ENCODE peak calls at places on chromosomes 5 and 9, in nine cellular contexts. One of them, this sample, is unnamed. For H3K27me3 and H3K36me3, the result is how much of the 10 kb centered on the place peaks cover.

GRCh38 chr9:133770076-133770777 is 32.1 kb upstream of the SARDH start:
- DNase-seq in psoas muscle: peak
- DNase-seq in IMR-90: no peak
- DNase-seq in SK-N-SH: no peak
- DNase-seq in mesendoderm: no peak
- DNase-seq in sigmoid colon: peak
- DNase-seq in neural progenitor cell: no peak
- DNase-seq in endodermal cell: peak
- DNase-seq in endothelial cell of umbilical vein: no peak
- DNase-seq in this sample: peak

GRCh38 chr9:70066874-70067273 is 23.2 kb downstream of the MAMDC2 start:
- DNase-seq in psoas muscle: no peak
- DNase-seq in IMR-90: no peak
- DNase-seq in SK-N-SH: no peak
- DNase-seq in mesendoderm: no peak
- DNase-seq in sigmoid colon: no peak
- DNase-seq in neural progenitor cell: no peak
- DNase-seq in endodermal cell: no peak
- DNase-seq in endothelial cell of umbilical vein: no peak
- DNase-seq in this sample: no peak

GRCh38 chr5:39475055-39475454 is 50.3 kb upstream of the DAB2 start:
- DNase-seq in psoas muscle: no peak
- DNase-seq in IMR-90: no peak
- DNase-seq in SK-N-SH: no peak
- DNase-seq in mesendoderm: no peak
- DNase-seq in sigmoid colon: no peak
- DNase-seq in neural progenitor cell: no peak
- DNase-seq in endodermal cell: no peak
- DNase-seq in endothelial cell of umbilical vein: no peak
- DNase-seq in this sample: no peak

GRCh38 chr5:109034276-109034675 is 286.6 kb downstream of the FER start:
- DNase-seq in psoas muscle: no peak
- DNase-seq in IMR-90: no peak
- DNase-seq in SK-N-SH: no peak
- DNase-seq in mesendoderm: no peak
- DNase-seq in sigmoid colon: no peak
- DNase-seq in neural progenitor cell: peak
- DNase-seq in endodermal cell: no peak
- DNase-seq in endothelial cell of umbilical vein: no peak
- DNase-seq in this sample: no peak

GRCh38 chr5:119578937-119579336 is 50.4 kb upstream of the FAM170A start:
- DNase-seq in psoas muscle: no peak
- DNase-seq in IMR-90: peak
- DNase-seq in SK-N-SH: no peak
- DNase-seq in mesendoderm: peak
- DNase-seq in sigmoid colon: no peak
- DNase-seq in neural progenitor cell: peak
- DNase-seq in endodermal cell: peak
- DNase-seq in endothelial cell of umbilical vein: peak
- DNase-seq in this sample: peak

GRCh38 chr9:137487454-137488329 is 28.6 kb upstream of the NSMF start:
- DNase-seq in psoas muscle: no peak
- DNase-seq in IMR-90: no peak
- DNase-seq in SK-N-SH: peak
- DNase-seq in mesendoderm: no peak
- DNase-seq in sigmoid colon: peak
- DNase-seq in neural progenitor cell: no peak
- DNase-seq in endodermal cell: no peak
- DNase-seq in endothelial cell of umbilical vein: no peak
- DNase-seq in this sample: peak

GRCh38 chr9:99465231-99465891 is 243.3 kb downstream of the SEC61B start:
- DNase-seq in psoas muscle: no peak
- DNase-seq in IMR-90: no peak
- DNase-seq in SK-N-SH: peak
- DNase-seq in mesendoderm: no peak
- DNase-seq in sigmoid colon: no peak
- DNase-seq in neural progenitor cell: peak
- DNase-seq in endodermal cell: no peak
- DNase-seq in endothelial cell of umbilical vein: no peak
- DNase-seq in this sample: no peak

GRCh38 chr9:4902135-4902475 is 83.0 kb upstream of the JAK2 start:
- DNase-seq in psoas muscle: no peak
- DNase-seq in IMR-90: no peak
- DNase-seq in SK-N-SH: no peak
- DNase-seq in mesendoderm: no peak
- DNase-seq in sigmoid colon: no peak
- DNase-seq in neural progenitor cell: no peak
- DNase-seq in endodermal cell: no peak
- DNase-seq in endothelial cell of umbilical vein: no peak
- DNase-seq in this sample: no peak

GRCh38 chr5:60959156-60959555 is 14.2 kb downstream of the NDUFAF2 start:
- DNase-seq in psoas muscle: no peak
- DNase-seq in IMR-90: peak
- DNase-seq in SK-N-SH: peak
- DNase-seq in mesendoderm: no peak
- DNase-seq in sigmoid colon: no peak
- DNase-seq in neural progenitor cell: no peak
- DNase-seq in endodermal cell: no peak
- DNase-seq in endothelial cell of umbilical vein: peak
- DNase-seq in this sample: no peak

GRCh38 chr9:122816163-122816867 is 12.1 kb downstream of the PDCL start:
- DNase-seq in psoas muscle: peak
- DNase-seq in IMR-90: no peak
- DNase-seq in SK-N-SH: no peak
- DNase-seq in mesendoderm: no peak
- DNase-seq in sigmoid colon: no peak
- DNase-seq in neural progenitor cell: no peak
- DNase-seq in endodermal cell: no peak
- DNase-seq in endothelial cell of umbilical vein: peak
- DNase-seq in this sample: no peak

GRCh38 chr5:180467028-180467427 is 27.2 kb upstream of the CNOT6 start:
- DNase-seq in psoas muscle: peak
- DNase-seq in IMR-90: no peak
- DNase-seq in SK-N-SH: no peak
- DNase-seq in mesendoderm: no peak
- DNase-seq in sigmoid colon: no peak
- DNase-seq in neural progenitor cell: no peak
- DNase-seq in endodermal cell: no peak
- DNase-seq in endothelial cell of umbilical vein: no peak
- DNase-seq in this sample: peak

GRCh38 chr5:55418994-55419991 is 111.5 kb downstream of the MTREX start:
- DNase-seq in psoas muscle: no peak
- DNase-seq in IMR-90: peak
- DNase-seq in SK-N-SH: no peak
- DNase-seq in mesendoderm: peak
- DNase-seq in sigmoid colon: no peak
- DNase-seq in neural progenitor cell: no peak
- DNase-seq in endodermal cell: no peak
- DNase-seq in endothelial cell of umbilical vein: no peak
- DNase-seq in this sample: no peak

GRCh38 chr9:107016383-107016782 is 153.4 kb downstream of the ZNF462 start:
- DNase-seq in psoas muscle: no peak
- DNase-seq in IMR-90: no peak
- DNase-seq in SK-N-SH: no peak
- DNase-seq in mesendoderm: no peak
- DNase-seq in sigmoid colon: no peak
- DNase-seq in neural progenitor cell: no peak
- DNase-seq in endodermal cell: no peak
- DNase-seq in endothelial cell of umbilical vein: no peak
- DNase-seq in this sample: no peak

GRCh38 chr5:133252133-133252480 is 200.3 kb downstream of the HSPA4 start:
- DNase-seq in psoas muscle: no peak
- DNase-seq in IMR-90: no peak
- DNase-seq in SK-N-SH: no peak
- DNase-seq in mesendoderm: no peak
- DNase-seq in sigmoid colon: no peak
- DNase-seq in neural progenitor cell: peak
- DNase-seq in endodermal cell: no peak
- DNase-seq in endothelial cell of umbilical vein: no peak
- DNase-seq in this sample: peak

GRCh38 chr5:133247881-133248642 is 196.2 kb downstream of the HSPA4 start:
- DNase-seq in psoas muscle: peak
- DNase-seq in IMR-90: peak
- DNase-seq in SK-N-SH: peak
- DNase-seq in mesendoderm: peak
- DNase-seq in sigmoid colon: no peak
- DNase-seq in neural progenitor cell: peak
- DNase-seq in endodermal cell: peak
- DNase-seq in endothelial cell of umbilical vein: peak
- DNase-seq in this sample: peak

GRCh38 chr5:133251296-133252132 is 199.7 kb downstream of the HSPA4 start:
- DNase-seq in psoas muscle: no peak
- DNase-seq in IMR-90: no peak
- DNase-seq in SK-N-SH: no peak
- DNase-seq in mesendoderm: no peak
- DNase-seq in sigmoid colon: no peak
- DNase-seq in neural progenitor cell: no peak
- DNase-seq in endodermal cell: no peak
- DNase-seq in endothelial cell of umbilical vein: no peak
- DNase-seq in this sample: no peak

GRCh38 chr5:133249593-133249992 is 197.8 kb downstream of the HSPA4 start:
- DNase-seq in psoas muscle: no peak
- DNase-seq in IMR-90: no peak
- DNase-seq in SK-N-SH: no peak
- DNase-seq in mesendoderm: no peak
- DNase-seq in sigmoid colon: no peak
- DNase-seq in neural progenitor cell: no peak
- DNase-seq in endodermal cell: no peak
- DNase-seq in endothelial cell of umbilical vein: no peak
- DNase-seq in this sample: no peak

DNA sequence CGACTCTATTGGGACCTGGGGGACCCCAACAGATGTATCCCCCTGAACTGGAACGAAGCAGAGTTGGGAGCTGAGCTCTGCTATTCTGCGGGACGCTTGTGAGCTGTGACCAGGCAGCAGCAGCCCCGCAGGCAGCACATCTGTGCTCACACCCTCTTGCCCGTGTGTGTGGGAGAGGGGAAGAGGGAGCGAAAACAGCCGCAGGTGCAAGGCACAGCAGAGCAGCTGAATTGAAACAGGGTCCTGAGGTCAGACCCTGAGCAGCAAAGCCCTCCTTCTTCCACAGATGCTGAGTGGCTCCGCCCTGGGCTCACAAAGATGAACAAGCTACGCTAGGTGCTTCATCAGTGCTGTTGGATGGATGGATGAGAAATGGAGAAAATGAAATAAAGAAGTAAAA is 198.7 kb downstream of the HSPA4 start:
- DNase-seq in psoas muscle: no peak
- DNase-seq in IMR-90: no peak
- DNase-seq in SK-N-SH: no peak
- DNase-seq in mesendoderm: no peak
- DNase-seq in sigmoid colon: no peak
- DNase-seq in neural progenitor cell: no peak
- DNase-seq in endodermal cell: no peak
- DNase-seq in endothelial cell of umbilical vein: no peak
- DNase-seq in this sample: no peak
- H3K4me3 ChIP-seq in psoas muscle: no peak
- H3K4me3 ChIP-seq in IMR-90: no peak
- H3K4me3 ChIP-seq in SK-N-SH: no peak
- H3K4me3 ChIP-seq in mesendoderm: no peak
- H3K4me3 ChIP-seq in sigmoid colon: no peak
- H3K4me3 ChIP-seq in neural progenitor cell: no peak
- H3K4me3 ChIP-seq in endodermal cell: no peak
- H3K4me3 ChIP-seq in endothelial cell of umbilical vein: no peak
- H3K4me3 ChIP-seq in this sample: no peak

DNA sequence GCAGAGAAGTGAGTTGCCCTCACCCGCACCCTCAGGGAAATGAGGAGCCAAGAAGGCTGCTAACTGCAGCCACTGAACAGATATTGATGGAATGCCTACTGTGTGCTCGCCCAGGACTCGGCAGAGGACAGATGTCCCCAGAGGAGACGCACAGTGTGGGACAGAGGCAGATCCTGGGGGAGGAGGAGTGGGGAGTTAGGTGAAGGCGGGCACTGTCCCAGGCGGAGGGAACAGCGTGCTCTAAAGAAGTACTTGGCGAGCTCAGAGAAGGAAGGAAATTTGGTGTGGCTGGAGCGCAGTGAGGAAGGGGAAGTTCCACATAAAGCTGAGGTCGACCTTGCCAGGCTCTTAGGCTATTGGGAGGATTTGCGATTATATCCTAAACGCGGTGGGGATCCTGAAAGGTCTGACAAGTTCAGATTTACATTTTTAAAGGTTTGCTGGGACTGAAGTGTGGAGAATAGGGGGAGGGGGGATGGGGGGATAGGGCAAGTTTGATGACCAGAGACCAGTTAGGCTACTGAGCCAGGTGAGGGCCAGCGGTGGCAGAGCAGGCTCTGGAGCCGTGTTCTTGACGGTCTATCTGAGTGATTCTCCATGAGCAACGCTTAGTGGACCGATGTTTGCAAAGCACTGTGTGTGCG is 23.6 kb upstream of the CERCAM start:
- DNase-seq in psoas muscle: no peak
- DNase-seq in IMR-90: no peak
- DNase-seq in SK-N-SH: no peak
- DNase-seq in mesendoderm: no peak
- DNase-seq in sigmoid colon: no peak
- DNase-seq in neural progenitor cell: peak
- DNase-seq in endodermal cell: peak
- DNase-seq in endothelial cell of umbilical vein: peak
- DNase-seq in this sample: peak
- H3K27me3 ChIP-seq in psoas muscle: under half
- H3K27me3 ChIP-seq in IMR-90: under half
- H3K27me3 ChIP-seq in SK-N-SH: under half
- H3K27me3 ChIP-seq in mesendoderm: under half
- H3K27me3 ChIP-seq in sigmoid colon: under half
- H3K27me3 ChIP-seq in neural progenitor cell: half or more
- H3K27me3 ChIP-seq in endodermal cell: half or more
- H3K27me3 ChIP-seq in endothelial cell of umbilical vein: under half
- H3K27me3 ChIP-seq in this sample: half or more

GRCh38 chr5:76637490-76637889 is 14.3 kb upstream of the F2RL2 start:
- DNase-seq in psoas muscle: no peak
- DNase-seq in IMR-90: no peak
- DNase-seq in SK-N-SH: no peak
- DNase-seq in mesendoderm: no peak
- DNase-seq in sigmoid colon: no peak
- DNase-seq in neural progenitor cell: no peak
- DNase-seq in endodermal cell: no peak
- DNase-seq in endothelial cell of umbilical vein: no peak
- DNase-seq in this sample: no peak
- H3K36me3 ChIP-seq in psoas muscle: under half
- H3K36me3 ChIP-seq in IMR-90: under half
- H3K36me3 ChIP-seq in SK-N-SH: under half
- H3K36me3 ChIP-seq in mesendoderm: under half
- H3K36me3 ChIP-seq in sigmoid colon: under half
- H3K36me3 ChIP-seq in neural progenitor cell: under half
- H3K36me3 ChIP-seq in endodermal cell: under half
- H3K36me3 ChIP-seq in endothelial cell of umbilical vein: under half
- H3K36me3 ChIP-seq in this sample: under half

GRCh38 chr9:71333311-71333710 is 211.9 kb upstream of the TRPM3 start:
- DNase-seq in psoas muscle: no peak
- DNase-seq in IMR-90: no peak
- DNase-seq in SK-N-SH: no peak
- DNase-seq in mesendoderm: peak
- DNase-seq in sigmoid colon: no peak
- DNase-seq in neural progenitor cell: no peak
- DNase-seq in endodermal cell: peak
- DNase-seq in endothelial cell of umbilical vein: no peak
- DNase-seq in this sample: no peak
- H3K4me3 ChIP-seq in psoas muscle: no peak
- H3K4me3 ChIP-seq in IMR-90: no peak
- H3K4me3 ChIP-seq in SK-N-SH: no peak
- H3K4me3 ChIP-seq in mesendoderm: no peak
- H3K4me3 ChIP-seq in sigmoid colon: no peak
- H3K4me3 ChIP-seq in neural progenitor cell: no peak
- H3K4me3 ChIP-seq in endodermal cell: peak
- H3K4me3 ChIP-seq in endothelial cell of umbilical vein: no peak
- H3K4me3 ChIP-seq in this sample: no peak